ENCODE peak calls at places on chromosomes 6 and 20, in seven cellular contexts. One of them, this sample, is unnamed.

GRCh38 chr20:62348604-62349003 is 18.5 kb downstream of the LAMA5 start:
- DNase-seq in left ventricle myocardium superior: no peak
- DNase-seq in body of pancreas: no peak
- DNase-seq in NCI-H2081: no peak
- DNase-seq in WTC11: no peak
- DNase-seq in adipocyte: no peak
- DNase-seq in SW480: no peak
- DNase-seq in this sample: no peak

GRCh38 chr6:41531591-41532582 is 14.3 kb upstream of the FOXP4 start:
- DNase-seq in SW480: peak
- DNase-seq in left ventricle myocardium superior: no peak
- DNase-seq in WTC11: no peak
- DNase-seq in adipocyte: peak
- DNase-seq in body of pancreas: peak
- DNase-seq in NCI-H2081: peak
- DNase-seq in this sample: no peak

GRCh38 chr6:1144842-1145755 is 166.8 kb upstream of the FOXQ1 start:
- DNase-seq in adipocyte: peak
- DNase-seq in body of pancreas: no peak
- DNase-seq in WTC11: no peak
- DNase-seq in SW480: peak
- DNase-seq in NCI-H2081: no peak
- DNase-seq in left ventricle myocardium superior: no peak
- DNase-seq in this sample: no peak

GRCh38 chr20:41643504-41643938 is 25.3 kb upstream of the CHD6 start:
- DNase-seq in WTC11: no peak
- DNase-seq in adipocyte: peak
- DNase-seq in NCI-H2081: peak
- DNase-seq in left ventricle myocardium superior: no peak
- DNase-seq in SW480: peak
- DNase-seq in body of pancreas: peak
- DNase-seq in this sample: peak

GRCh38 chr6:160248538-160248937 is 10.1 kb downstream of the SLC22A2 start:
- DNase-seq in body of pancreas: no peak
- DNase-seq in adipocyte: no peak
- DNase-seq in NCI-H2081: no peak
- DNase-seq in WTC11: no peak
- DNase-seq in left ventricle myocardium superior: no peak
- DNase-seq in SW480: no peak
- DNase-seq in this sample: no peak

GRCh38 chr20:49610701-49611538 is 43.0 kb upstream of the PTGIS start:
- DNase-seq in left ventricle myocardium superior: peak
- DNase-seq in NCI-H2081: peak
- DNase-seq in body of pancreas: peak
- DNase-seq in adipocyte: peak
- DNase-seq in SW480: peak
- DNase-seq in WTC11: peak
- DNase-seq in this sample: peak

GRCh38 chr6:71721642-71722041 is 164.7 kb upstream of the RIMS1 start:
- DNase-seq in left ventricle myocardium superior: no peak
- DNase-seq in NCI-H2081: no peak
- DNase-seq in SW480: no peak
- DNase-seq in adipocyte: no peak
- DNase-seq in body of pancreas: no peak
- DNase-seq in WTC11: no peak
- DNase-seq in this sample: no peak

GRCh38 chr20:63061051-63061531 is 54.3 kb upstream of the BHLHE23 start:
- DNase-seq in left ventricle myocardium superior: peak
- DNase-seq in NCI-H2081: no peak
- DNase-seq in adipocyte: no peak
- DNase-seq in SW480: no peak
- DNase-seq in body of pancreas: no peak
- DNase-seq in WTC11: peak
- DNase-seq in this sample: no peak

GRCh38 chr6:5981274-5982026 is 25.3 kb downstream of the NRN1 start:
- DNase-seq in body of pancreas: no peak
- DNase-seq in SW480: no peak
- DNase-seq in left ventricle myocardium superior: no peak
- DNase-seq in NCI-H2081: no peak
- DNase-seq in WTC11: no peak
- DNase-seq in adipocyte: no peak
- DNase-seq in this sample: no peak

GRCh38 chr6:27297857-27298730 is 14.0 kb downstream of the POM121L2 start:
- DNase-seq in NCI-H2081: no peak
- DNase-seq in left ventricle myocardium superior: no peak
- DNase-seq in body of pancreas: no peak
- DNase-seq in adipocyte: peak
- DNase-seq in SW480: no peak
- DNase-seq in WTC11: peak
- DNase-seq in this sample: peak

GRCh38 chr6:137240168-137240567 is 21.0 kb upstream of the IFNGR1 start:
- DNase-seq in SW480: no peak
- DNase-seq in adipocyte: peak
- DNase-seq in body of pancreas: peak
- DNase-seq in NCI-H2081: no peak
- DNase-seq in WTC11: no peak
- DNase-seq in left ventricle myocardium superior: peak
- DNase-seq in this sample: no peak

GRCh38 chr6:72316675-72317380 is 305.0 kb upstream of the KCNQ5 start:
- DNase-seq in NCI-H2081: no peak
- DNase-seq in SW480: no peak
- DNase-seq in WTC11: no peak
- DNase-seq in body of pancreas: no peak
- DNase-seq in adipocyte: no peak
- DNase-seq in left ventricle myocardium superior: no peak
- DNase-seq in this sample: no peak

GRCh38 chr20:56414842-56415765 is 3.0 kb downstream of the CASS4 start:
- DNase-seq in left ventricle myocardium superior: no peak
- DNase-seq in adipocyte: peak
- DNase-seq in body of pancreas: no peak
- DNase-seq in SW480: no peak
- DNase-seq in NCI-H2081: no peak
- DNase-seq in WTC11: no peak
- DNase-seq in this sample: no peak

GRCh38 chr20:24206995-24207394 is 218.4 kb upstream of the GGTLC1 start:
- DNase-seq in body of pancreas: no peak
- DNase-seq in NCI-H2081: no peak
- DNase-seq in adipocyte: no peak
- DNase-seq in SW480: peak
- DNase-seq in left ventricle myocardium superior: no peak
- DNase-seq in WTC11: no peak
- DNase-seq in this sample: no peak

GRCh38 chr20:38278150-38278549 is 17.6 kb upstream of the KIAA1755 start:
- DNase-seq in NCI-H2081: no peak
- DNase-seq in WTC11: no peak
- DNase-seq in left ventricle myocardium superior: no peak
- DNase-seq in body of pancreas: no peak
- DNase-seq in SW480: no peak
- DNase-seq in adipocyte: no peak
- DNase-seq in this sample: no peak

GRCh38 chr6:107731422-107732319 is 92.4 kb downstream of the SCML4 start:
- DNase-seq in body of pancreas: peak
- DNase-seq in adipocyte: no peak
- DNase-seq in left ventricle myocardium superior: no peak
- DNase-seq in NCI-H2081: no peak
- DNase-seq in WTC11: no peak
- DNase-seq in SW480: no peak
- DNase-seq in this sample: peak

GRCh38 chr20:9200620-9201019 is 131.7 kb downstream of the PLCB4 start:
- DNase-seq in WTC11: no peak
- DNase-seq in SW480: no peak
- DNase-seq in left ventricle myocardium superior: no peak
- DNase-seq in NCI-H2081: no peak
- DNase-seq in adipocyte: peak
- DNase-seq in body of pancreas: no peak
- DNase-seq in this sample: no peak

GRCh38 chr6:79432726-79433125 is 104.5 kb downstream of the LCA5 start:
- DNase-seq in body of pancreas: no peak
- DNase-seq in SW480: no peak
- DNase-seq in NCI-H2081: no peak
- DNase-seq in left ventricle myocardium superior: no peak
- DNase-seq in WTC11: no peak
- DNase-seq in adipocyte: no peak
- DNase-seq in this sample: no peak